ENCODE peak calls at places on chromosome 6, in four cellular contexts. One of them, this sample, is unnamed.

GRCh38 chr6:113857565-113858066 is 471 bp downstream of the MARCKS start:
- DNase-seq in HepG2: no peak
- DNase-seq in K562: peak
- DNase-seq in A549: peak
- DNase-seq in this sample: peak

GRCh38 chr6:140366991-140367390 is 992.5 kb upstream of the CITED2 start:
- DNase-seq in K562: no peak
- DNase-seq in HepG2: no peak
- DNase-seq in A549: no peak
- DNase-seq in this sample: no peak

GRCh38 chr6:16414205-16414604 is 175.8 kb downstream of the GMPR start:
- DNase-seq in K562: no peak
- DNase-seq in HepG2: no peak
- DNase-seq in A549: no peak
- DNase-seq in this sample: no peak

GRCh38 chr6:163414117-163414366 is 476 bp upstream of the QKI start:
- DNase-seq in K562: no peak
- DNase-seq in HepG2: no peak
- DNase-seq in A549: no peak
- DNase-seq in this sample: no peak

GRCh38 chr6:18260448-18261106 is 3.8 kb downstream of the DEK start:
- DNase-seq in HepG2: peak
- DNase-seq in K562: no peak
- DNase-seq in A549: no peak
- DNase-seq in this sample: no peak

GRCh38 chr6:38943964-38944363 is 104.6 kb upstream of the GLP1R start:
- DNase-seq in A549: peak
- DNase-seq in HepG2: no peak
- DNase-seq in K562: no peak
- DNase-seq in this sample: peak

GRCh38 chr6:134626131-134626530 is 308.2 kb upstream of the SGK1 start:
- DNase-seq in A549: peak
- DNase-seq in K562: no peak
- DNase-seq in HepG2: no peak
- DNase-seq in this sample: no peak

GRCh38 chr6:31351734-31352496 is 5.1 kb downstream of the HLA-B start:
- DNase-seq in HepG2: no peak
- DNase-seq in K562: no peak
- DNase-seq in A549: no peak
- DNase-seq in this sample: no peak

GRCh38 chr6:113640046-113640445 is 217.1 kb upstream of the MARCKS start:
- DNase-seq in K562: no peak
- DNase-seq in A549: no peak
- DNase-seq in HepG2: no peak
- DNase-seq in this sample: no peak

DNA sequence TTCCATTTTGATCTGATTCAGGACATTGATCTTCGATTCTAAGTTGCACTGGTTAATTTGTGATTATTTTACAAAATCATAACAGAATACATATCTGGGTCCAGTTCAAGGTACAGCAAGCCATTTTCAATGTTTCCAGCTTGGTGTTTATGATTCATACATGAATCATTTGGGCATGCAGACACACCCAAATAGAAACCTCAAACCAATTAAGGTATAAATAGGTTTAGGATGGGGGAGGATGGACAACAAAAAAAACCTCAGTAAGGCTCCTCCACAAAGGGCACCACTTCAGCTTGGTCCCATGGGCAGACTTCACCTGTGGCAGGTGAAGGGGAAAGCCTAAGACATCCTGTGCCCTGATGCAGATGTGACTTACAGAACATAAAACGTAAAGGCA is 192.7 kb downstream of the KHDC1L start:
- DNase-seq in A549: peak
- DNase-seq in HepG2: no peak
- DNase-seq in K562: no peak
- DNase-seq in this sample: no peak
- TF ChIP-seq HMGXB4 in A549: no peak
- TF ChIP-seq HMGXB4 in HepG2: no peak
- TF ChIP-seq HMGXB4 in K562: no peak
- TF ChIP-seq HMGXB4 in this sample: no peak

GRCh38 chr6:167452338-167453081 is 127.6 kb downstream of the TTLL2 start:
- DNase-seq in K562: no peak
- DNase-seq in HepG2: no peak
- DNase-seq in A549: no peak
- DNase-seq in this sample: no peak

GRCh38 chr6:167455371-167455770 is 130.5 kb downstream of the TTLL2 start:
- DNase-seq in HepG2: no peak
- DNase-seq in K562: no peak
- DNase-seq in A549: no peak
- DNase-seq in this sample: no peak

GRCh38 chr6:167453082-167453446 is 128.2 kb downstream of the TTLL2 start:
- DNase-seq in A549: no peak
- DNase-seq in K562: no peak
- DNase-seq in HepG2: no peak
- DNase-seq in this sample: no peak

GRCh38 chr6:167450631-167451030 is 125.7 kb downstream of the TTLL2 start:
- DNase-seq in A549: no peak
- DNase-seq in K562: no peak
- DNase-seq in HepG2: no peak
- DNase-seq in this sample: no peak

GRCh38 chr6:167454003-167454402 is 129.1 kb downstream of the TTLL2 start:
- DNase-seq in A549: no peak
- DNase-seq in K562: no peak
- DNase-seq in HepG2: no peak
- DNase-seq in this sample: no peak
- TF ChIP-seq ESRRA in A549: no peak
- TF ChIP-seq ESRRA in K562: no peak
- TF ChIP-seq ESRRA in HepG2: no peak
- TF ChIP-seq ESRRA in this sample: no peak

GRCh38 chr6:72588155-72588554 is 33.7 kb upstream of the KCNQ5 start:
- DNase-seq in K562: no peak
- DNase-seq in A549: no peak
- DNase-seq in HepG2: no peak
- DNase-seq in this sample: no peak

DNA sequence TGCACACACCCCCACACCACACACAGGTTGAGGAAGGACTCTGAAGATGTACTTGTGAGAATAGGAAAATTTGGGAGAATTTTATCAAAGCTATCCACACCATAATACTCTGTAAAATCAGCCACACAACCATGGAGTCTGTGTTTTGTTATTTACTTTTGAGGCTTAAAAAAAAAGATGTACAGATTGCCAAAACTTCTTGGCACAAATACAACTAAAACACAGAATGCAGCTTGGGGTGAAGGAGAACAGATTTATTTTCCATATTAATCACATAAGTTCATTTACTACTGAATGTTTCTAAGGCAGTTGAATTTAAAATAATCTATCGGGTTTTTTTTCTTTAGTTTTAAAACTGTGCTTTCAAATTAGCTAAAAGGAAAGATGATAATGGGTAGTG is 32.8 kb upstream of the KCNQ5 start:
- DNase-seq in HepG2: no peak
- DNase-seq in A549: no peak
- DNase-seq in K562: no peak
- DNase-seq in this sample: no peak
- TF ChIP-seq HMGXB4 in HepG2: no peak
- TF ChIP-seq HMGXB4 in A549: no peak
- TF ChIP-seq HMGXB4 in K562: no peak
- TF ChIP-seq HMGXB4 in this sample: no peak

GRCh38 chr6:33792990-33793389 is 4.1 kb upstream of the LEMD2 start:
- DNase-seq in HepG2: no peak
- DNase-seq in K562: no peak
- DNase-seq in A549: no peak
- DNase-seq in this sample: no peak

GRCh38 chr6:33798343-33798848 is 5.4 kb downstream of the MLN start:
- DNase-seq in HepG2: no peak
- DNase-seq in K562: no peak
- DNase-seq in A549: no peak
- DNase-seq in this sample: no peak

GRCh38 chr6:33797635-33798342 is 6.0 kb downstream of the MLN start:
- DNase-seq in HepG2: no peak
- DNase-seq in K562: no peak
- DNase-seq in A549: no peak
- DNase-seq in this sample: no peak

GRCh38 chr6:33790910-33791309 is 2.0 kb upstream of the LEMD2 start:
- DNase-seq in A549: no peak
- DNase-seq in K562: no peak
- DNase-seq in HepG2: no peak
- DNase-seq in this sample: no peak

DNA sequence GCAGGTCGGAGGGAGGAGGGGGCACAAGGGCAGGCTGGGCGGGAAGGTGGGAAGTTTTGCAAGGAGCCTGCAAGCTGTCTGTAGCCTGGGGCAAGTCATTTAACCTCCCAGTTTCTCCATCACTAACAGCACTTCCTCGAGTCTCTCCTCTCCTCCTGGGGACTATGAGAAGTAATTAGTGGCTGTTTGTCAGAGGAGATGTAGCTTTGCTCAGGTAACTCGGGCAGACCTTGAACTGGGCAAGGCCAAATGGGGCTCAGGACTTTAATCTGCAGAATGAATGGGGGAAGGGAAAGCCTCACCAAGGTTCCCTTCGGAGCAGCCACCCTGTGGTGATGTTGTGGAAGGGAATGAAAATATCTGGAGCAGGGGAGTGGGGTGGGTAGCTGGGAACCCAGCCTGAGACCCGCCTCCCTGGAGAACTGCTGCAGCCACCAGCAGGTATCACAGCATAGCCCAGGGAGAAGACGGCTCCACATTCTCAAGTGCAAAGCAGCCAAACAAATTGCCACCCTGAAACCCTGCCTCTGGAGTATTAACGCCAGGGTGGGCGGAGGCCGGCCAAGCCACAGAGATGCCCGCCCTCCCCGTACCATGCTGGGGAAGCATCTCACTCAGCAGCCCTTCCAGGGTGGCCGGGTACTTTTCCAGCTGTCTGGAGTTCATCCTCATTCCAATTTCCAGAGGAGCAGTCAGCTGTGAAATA is 6.1 kb upstream of the LEMD2 start:
- DNase-seq in HepG2: peak
- DNase-seq in A549: no peak
- DNase-seq in K562: peak
- DNase-seq in this sample: no peak
- TF ChIP-seq ESRRA in HepG2: peak
- TF ChIP-seq ESRRA in A549: no peak
- TF ChIP-seq ESRRA in K562: no peak
- TF ChIP-seq ESRRA in this sample: no peak

GRCh38 chr6:146850238-146850896 is 251.6 kb downstream of the ADGB start:
- DNase-seq in K562: no peak
- DNase-seq in HepG2: no peak
- DNase-seq in A549: no peak
- DNase-seq in this sample: no peak

GRCh38 chr6:146850981-146851380 is 252.2 kb downstream of the ADGB start:
- DNase-seq in A549: no peak
- DNase-seq in K562: no peak
- DNase-seq in HepG2: no peak
- DNase-seq in this sample: no peak

GRCh38 chr6:146847426-146847825 is 248.7 kb downstream of the ADGB start:
- DNase-seq in A549: no peak
- DNase-seq in HepG2: no peak
- DNase-seq in K562: no peak
- DNase-seq in this sample: no peak

GRCh38 chr6:146855889-146856288 is 257.1 kb downstream of the ADGB start:
- DNase-seq in A549: no peak
- DNase-seq in K562: no peak
- DNase-seq in HepG2: no peak
- DNase-seq in this sample: no peak

DNA sequence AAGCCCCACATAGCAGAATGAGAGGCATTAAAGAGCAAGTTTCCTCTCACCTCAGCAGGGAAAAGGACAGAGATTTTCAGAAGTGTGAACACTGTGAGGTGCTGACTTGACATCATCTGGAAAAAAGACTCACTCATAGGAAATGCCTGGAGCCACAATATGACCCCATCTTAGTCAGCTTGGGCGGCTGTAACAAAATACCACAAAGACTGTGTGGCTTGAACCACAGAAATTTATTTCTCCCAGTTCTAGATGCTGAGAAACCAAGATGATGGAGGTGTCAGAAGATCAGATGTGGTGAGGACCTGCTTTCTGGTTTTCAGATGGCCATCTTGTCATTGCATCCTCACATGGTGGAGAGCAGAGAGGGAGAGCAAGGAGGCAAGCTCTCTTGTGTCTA is 253.1 kb downstream of the ADGB start:
- DNase-seq in A549: no peak
- DNase-seq in HepG2: no peak
- DNase-seq in K562: no peak
- DNase-seq in this sample: no peak
- TF ChIP-seq HMGXB4 in A549: no peak
- TF ChIP-seq HMGXB4 in HepG2: no peak
- TF ChIP-seq HMGXB4 in K562: no peak
- TF ChIP-seq HMGXB4 in this sample: no peak

DNA sequence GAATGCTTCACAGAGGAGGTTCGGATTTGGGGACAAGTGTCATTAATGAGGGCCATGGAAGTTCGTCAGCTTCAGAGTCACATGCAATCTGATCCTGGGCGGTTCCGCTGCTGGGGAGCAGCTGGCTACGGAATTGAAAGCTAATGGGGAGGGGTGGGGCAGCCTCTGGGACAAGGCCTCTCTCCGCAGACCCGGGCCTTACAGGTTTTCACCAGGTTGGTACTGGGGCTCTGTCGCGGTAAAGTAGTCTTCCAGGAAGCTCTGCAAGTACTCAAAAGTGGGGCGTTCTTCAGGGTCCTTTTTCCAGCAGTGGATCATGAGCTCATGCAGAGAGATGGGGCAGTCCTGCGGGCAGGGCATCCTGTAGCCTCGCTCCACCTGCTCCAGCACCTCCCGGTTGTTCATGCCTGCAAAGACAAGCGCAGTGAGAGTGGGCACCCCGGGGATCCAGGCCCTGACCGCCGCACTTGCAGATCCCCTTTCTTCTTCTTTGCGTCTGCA is 55.9 kb upstream of the TRAF3IP2 start:
- DNase-seq in A549: no peak
- DNase-seq in K562: no peak
- DNase-seq in HepG2: no peak
- DNase-seq in this sample: peak
- TF ChIP-seq ESRRA in A549: no peak
- TF ChIP-seq ESRRA in K562: no peak
- TF ChIP-seq ESRRA in HepG2: no peak
- TF ChIP-seq ESRRA in this sample: no peak

This sample was measured in WTC11.